ENCODE peak calls at places on chromosome 5, in ten cellular contexts. G is cardiac muscle cell; Q is CD4-positive, alpha-beta T cell; H is brain microvascular endothelial cell; K is psoas muscle; R is cardiac fibroblast; W is left ventricle myocardium inferior; L is PC-3; E is GM13976; S is AG10803. Y is an unnamed sample.

GRCh38 chr5:149732500-149733128 is 2.5 kb downstream of the PPARGC1B start:
- DNase-seq in G (peak), Q (no peak), H (peak), K (peak), R (peak), W (peak), L (peak), E (no peak), S (no peak), Y (no peak)

GRCh38 chr5:176541338-176542134 is 4.3 kb upstream of the RNF44 start:
- DNase-seq in G (peak), Q (peak), H (no peak), K (peak), R (peak), W (peak), L (peak), E (no peak), S (no peak), Y (no peak)

GRCh38 chr5:76457685-76458491 is 54.8 kb downstream of the IQGAP2 start:
- DNase-seq in G (no peak), Q (no peak), H (no peak), K (no peak), R (no peak), W (no peak), L (peak), E (no peak), S (no peak), Y (no peak)

GRCh38 chr5:149375434-149375833 is 3.7 kb downstream of the IL17B start:
- DNase-seq in G (no peak), Q (no peak), H (no peak), K (no peak), R (no peak), W (no peak), L (no peak), E (no peak), S (no peak), Y (no peak)

GRCh38 chr5:119476341-119476740 is 24.0 kb downstream of the HSD17B4 start:
- DNase-seq in G (no peak), Q (no peak), H (no peak), K (no peak), R (no peak), W (no peak), L (no peak), E (no peak), S (no peak), Y (no peak)

GRCh38 chr5:62354028-62354874 is 48.2 kb downstream of the KIF2A start:
- DNase-seq in G (peak), Q (no peak), H (peak), K (no peak), R (peak), W (no peak), L (peak), E (peak), S (peak), Y (no peak)

GRCh38 chr5:94347130-94347529 is 271.3 kb downstream of the KIAA0825 start:
- DNase-seq in G (no peak), Q (no peak), H (no peak), K (no peak), R (no peak), W (peak), L (no peak), E (no peak), S (no peak), Y (no peak)

GRCh38 chr5:144004751-144005150 is 165.7 kb downstream of the YIPF5 start:
- DNase-seq in G (no peak), Q (no peak), H (no peak), K (no peak), R (no peak), W (no peak), L (no peak), E (no peak), S (no peak), Y (no peak)

GRCh38 chr5:180328296-180329137 is 24.6 kb downstream of the GFPT2 start:
- DNase-seq in G (peak), Q (peak), H (peak), K (peak), R (peak), W (peak), L (peak), E (peak), S (peak), Y (peak)

GRCh38 chr5:81125959-81126358 is 107.2 kb upstream of the CKMT2 start:
- DNase-seq in G (no peak), Q (no peak), H (no peak), K (peak), R (no peak), W (no peak), L (no peak), E (no peak), S (peak), Y (no peak)

GRCh38 chr5:95959051-95959963 is 2.3 kb downstream of the ELL2 start:
- DNase-seq in G (no peak), Q (no peak), H (peak), K (no peak), R (peak), W (no peak), L (no peak), E (no peak), S (peak), Y (no peak)

GRCh38 chr5:5978501-5979361 is 399.6 kb downstream of the MED10 start:
- DNase-seq in G (no peak), Q (no peak), H (no peak), K (no peak), R (no peak), W (no peak), L (no peak), E (no peak), S (no peak), Y (no peak)

GRCh38 chr5:132680780-132681475 is 7.1 kb downstream of the IL4 start:
- DNase-seq in G (no peak), Q (no peak), H (no peak), K (no peak), R (no peak), W (no peak), L (no peak), E (no peak), S (no peak), Y (no peak)

GRCh38 chr5:179536676-179537075 is 13.7 kb upstream of the RUFY1 start:
- DNase-seq in G (no peak), Q (no peak), H (no peak), K (no peak), R (no peak), W (no peak), L (peak), E (no peak), S (no peak), Y (no peak)

GRCh38 chr5:16410338-16410737 is 55.3 kb downstream of the ZNF622 start:
- DNase-seq in G (no peak), Q (no peak), H (no peak), K (no peak), R (no peak), W (no peak), L (no peak), E (no peak), S (no peak), Y (no peak)

GRCh38 chr5:22044229-22044628 is 808.9 kb downstream of the CDH12 start:
- DNase-seq in G (no peak), Q (no peak), H (no peak), K (no peak), R (no peak), W (no peak), L (no peak), E (no peak), S (no peak), Y (no peak)

GRCh38 chr5:169148066-169148740 is 152.7 kb downstream of the SLIT3 start:
- DNase-seq in G (no peak), Q (no peak), H (no peak), K (no peak), R (no peak), W (no peak), L (no peak), E (no peak), S (peak), Y (no peak)

GRCh38 chr5:169139381-169140125 is 161.4 kb downstream of the SLIT3 start:
- DNase-seq in G (peak), Q (no peak), H (no peak), K (no peak), R (peak), W (peak), L (peak), E (no peak), S (no peak), Y (no peak)

GRCh38 chr5:169146158-169146557 is 154.8 kb downstream of the SLIT3 start:
- DNase-seq in G (peak), Q (no peak), H (no peak), K (peak), R (peak), W (no peak), L (no peak), E (no peak), S (peak), Y (no peak)

GRCh38 chr5:169147542-169147941 is 153.4 kb downstream of the SLIT3 start:
- DNase-seq in G (no peak), Q (no peak), H (no peak), K (no peak), R (no peak), W (no peak), L (no peak), E (no peak), S (no peak), Y (no peak)

GRCh38 chr5:169142264-169142970 is 158.5 kb downstream of the SLIT3 start:
- DNase-seq in G (peak), Q (no peak), H (no peak), K (peak), R (peak), W (peak), L (no peak), E (no peak), S (peak), Y (no peak)
- TF ChIP-seq CTCF in G (no peak), Q (no peak), H (no peak), K (no peak), R (no peak), W (no peak), L (no peak), E (no peak), S (no peak), Y (no peak)

GRCh38 chr5:151772029-151772867 is 494 bp downstream of the G3BP1 start:
- DNase-seq in G (peak), Q (peak), H (no peak), K (peak), R (peak), W (peak), L (no peak), E (peak), S (no peak), Y (peak)

GRCh38 chr5:151772868-151773561 is 1.3 kb downstream of the G3BP1 start:
- DNase-seq in G (peak), Q (no peak), H (no peak), K (no peak), R (peak), W (no peak), L (peak), E (no peak), S (no peak), Y (no peak)

GRCh38 chr5:151770383-151771258 is 1.1 kb upstream of the G3BP1 start:
- DNase-seq in G (peak), Q (peak), H (peak), K (peak), R (peak), W (peak), L (no peak), E (peak), S (peak), Y (peak)

GRCh38 chr5:151773979-151774378 is 2.2 kb downstream of the G3BP1 start:
- DNase-seq in G (peak), Q (no peak), H (no peak), K (no peak), R (peak), W (no peak), L (peak), E (no peak), S (no peak), Y (no peak)

DNA sequence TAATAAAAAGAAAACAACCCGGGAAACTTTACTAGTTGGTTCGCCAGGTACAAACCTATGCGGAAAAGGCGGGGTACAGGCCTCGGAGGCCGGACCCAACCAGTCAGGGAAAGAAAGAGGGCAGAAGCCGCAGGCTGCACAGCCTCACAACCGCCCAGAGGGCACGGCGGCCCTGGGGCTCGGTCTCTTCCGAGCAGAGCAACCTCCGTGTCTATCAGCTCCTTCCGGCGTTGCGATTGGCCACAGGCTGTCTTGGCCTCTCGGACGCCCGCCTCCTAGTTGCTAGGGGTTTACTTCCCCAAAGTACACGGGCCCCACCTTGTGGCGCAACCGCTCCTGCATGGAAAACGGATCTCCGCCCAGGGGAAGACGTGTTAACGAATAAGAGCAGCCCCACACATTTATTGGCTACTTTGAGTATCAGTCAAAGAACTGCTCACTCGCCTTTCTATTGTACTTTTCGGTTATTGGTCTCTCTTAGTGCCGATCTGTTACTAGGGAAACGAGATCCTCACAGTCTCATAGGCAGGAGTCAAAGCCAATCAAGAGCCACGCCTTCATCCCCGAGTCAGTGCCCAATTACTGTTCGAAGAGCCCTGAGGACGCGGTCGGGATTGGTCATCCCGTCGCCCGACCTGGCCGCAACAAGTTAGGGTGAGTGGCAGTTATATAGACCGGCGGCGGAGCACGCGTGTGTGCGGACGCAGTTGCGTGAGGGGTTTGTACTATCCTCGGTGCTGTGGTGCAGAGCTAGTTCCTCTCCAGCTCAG is at the start of gene G3BP1:
- DNase-seq in G (peak), Q (peak), H (peak), K (peak), R (peak), W (peak), L (peak), E (peak), S (peak), Y (peak)
- TF ChIP-seq CTCF in G (peak), Q (peak), H (peak), K (peak), R (peak), W (peak), L (peak), E (peak), S (peak), Y (peak)

GRCh38 chr5:142242272-142242671 is 82.5 kb downstream of the SPRY4 start:
- DNase-seq in G (no peak), Q (no peak), H (no peak), K (no peak), R (no peak), W (no peak), L (no peak), E (no peak), S (no peak), Y (no peak)
- TF ChIP-seq CTCF in G (no peak), Q (no peak), H (no peak), K (no peak), R (no peak), W (no peak), L (no peak), E (no peak), S (no peak), Y (no peak)

GRCh38 chr5:38258319-38259061 is at the start of gene EGFLAM:
- DNase-seq in G (peak), Q (no peak), H (no peak), K (peak), R (peak), W (peak), L (no peak), E (peak), S (no peak), Y (peak)
- TF ChIP-seq CTCF in G (peak), Q (no peak), H (peak), K (peak), R (peak), W (peak), L (no peak), E (no peak), S (no peak), Y (peak)

GRCh38 chr5:151720195-151720594 is 33.5 kb upstream of the SPARC start:
- DNase-seq in G (no peak), Q (no peak), H (no peak), K (no peak), R (no peak), W (no peak), L (no peak), E (no peak), S (no peak), Y (no peak)

GRCh38 chr5:151721087-151721646 is 34.5 kb upstream of the SPARC start:
- DNase-seq in G (no peak), Q (no peak), H (no peak), K (no peak), R (no peak), W (no peak), L (no peak), E (peak), S (no peak), Y (no peak)

GRCh38 chr5:151718168-151718567 is 31.5 kb upstream of the SPARC start:
- DNase-seq in G (no peak), Q (no peak), H (peak), K (no peak), R (no peak), W (no peak), L (no peak), E (no peak), S (peak), Y (no peak)

GRCh38 chr5:151718653-151719052 is 31.9 kb upstream of the SPARC start:
- DNase-seq in G (peak), Q (no peak), H (peak), K (no peak), R (peak), W (no peak), L (no peak), E (no peak), S (peak), Y (no peak)

GRCh38 chr5:151719228-151719861 is 32.6 kb upstream of the SPARC start:
- DNase-seq in G (peak), Q (no peak), H (peak), K (peak), R (peak), W (no peak), L (peak), E (no peak), S (peak), Y (peak)
- TF ChIP-seq CTCF in G (peak), Q (no peak), H (peak), K (peak), R (peak), W (peak), L (peak), E (peak), S (peak), Y (peak)

DNA sequence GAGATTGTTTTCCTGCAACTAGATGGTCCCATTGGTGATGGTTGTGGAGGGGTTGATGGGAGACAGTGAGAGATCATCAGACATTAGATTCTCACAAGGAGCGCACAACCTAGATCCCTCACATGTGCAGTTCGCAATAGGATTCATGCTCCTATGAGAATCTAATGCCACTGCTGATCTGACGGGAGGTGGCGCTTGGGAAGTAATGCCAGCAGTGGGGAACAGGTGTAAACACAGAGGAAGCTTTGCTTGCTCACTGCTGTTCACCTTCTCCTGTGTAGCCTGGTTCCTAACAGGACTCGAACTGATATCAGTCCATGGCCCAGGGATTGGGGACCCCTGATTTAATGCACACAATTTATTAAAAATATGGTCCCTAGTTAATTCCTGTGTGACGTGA is 18.8 kb downstream of the SNCAIP start:
- DNase-seq in G (no peak), Q (no peak), H (no peak), K (no peak), R (no peak), W (no peak), L (no peak), E (no peak), S (no peak), Y (no peak)
- TF ChIP-seq CTCF in G (no peak), Q (no peak), H (no peak), K (no peak), R (no peak), W (no peak), L (no peak), E (no peak), S (no peak), Y (no peak)

GRCh38 chr5:79005939-79006338 is 20.8 kb upstream of the ARSB start:
- DNase-seq in G (no peak), Q (no peak), H (no peak), K (no peak), R (no peak), W (no peak), L (no peak), E (no peak), S (no peak), Y (no peak)

GRCh38 chr5:79011869-79012268 is 26.8 kb upstream of the ARSB start:
- DNase-seq in G (no peak), Q (no peak), H (no peak), K (no peak), R (no peak), W (no peak), L (no peak), E (no peak), S (no peak), Y (no peak)

GRCh38 chr5:79014631-79015030 is 29.5 kb upstream of the ARSB start:
- DNase-seq in G (no peak), Q (no peak), H (no peak), K (no peak), R (no peak), W (no peak), L (no peak), E (no peak), S (no peak), Y (no peak)

GRCh38 chr5:79008362-79008761 is 23.3 kb upstream of the ARSB start:
- DNase-seq in G (no peak), Q (no peak), H (no peak), K (no peak), R (no peak), W (no peak), L (no peak), E (no peak), S (no peak), Y (no peak)

GRCh38 chr5:79011219-79011836 is 26.2 kb upstream of the ARSB start:
- DNase-seq in G (peak), Q (no peak), H (peak), K (no peak), R (no peak), W (no peak), L (no peak), E (no peak), S (peak), Y (no peak)
- TF ChIP-seq CTCF in G (peak), Q (no peak), H (peak), K (no peak), R (peak), W (no peak), L (no peak), E (no peak), S (peak), Y (no peak)

Y was measured in neural crest cell.